ENCODE peak calls at places on chromosomes 13 and 19, in nine cellular contexts. S is amygdala, X is iris pigment epithelial cell, K is Daoy, T is A172, M is glutamatergic neuron, P is caudate nucleus, B is AG04449, U is fibroblast of lung. E is an unnamed sample.

GRCh38 chr19:9883231-9883758 is 48.2 kb downstream of the PIN1 start:
- DNase-seq in M (peak), T (no peak), U (no peak), X (no peak), P (no peak), K (peak), B (no peak), S (no peak), E (peak)

GRCh38 chr13:29924482-29924884 is 74.1 kb upstream of the UBL3 start:
- DNase-seq in X (peak), B (no peak), K (peak), U (peak), S (no peak), M (no peak), T (peak), P (no peak), E (no peak)

GRCh38 chr19:391199-391557 is 17.8 kb downstream of the C2CD4C start:
- DNase-seq in S (no peak), K (no peak), M (no peak), B (no peak), X (no peak), T (no peak), U (no peak), P (no peak), E (no peak)

GRCh38 chr13:20990910-20991525 is 70.4 kb downstream of the LATS2 start:
- DNase-seq in T (no peak), U (no peak), X (no peak), S (no peak), P (no peak), B (no peak), K (no peak), M (no peak), E (no peak)

GRCh38 chr19:40511487-40511886 is 44.7 kb downstream of the SPTBN4 start:
- DNase-seq in P (no peak), B (no peak), S (no peak), M (no peak), X (no peak), U (no peak), K (no peak), T (no peak), E (no peak)

GRCh38 chr19:56720281-56720680 is 48.7 kb upstream of the ZNF835 start:
- DNase-seq in S (no peak), M (peak), K (peak), U (no peak), X (no peak), P (no peak), T (no peak), B (no peak), E (peak)

GRCh38 chr19:18852634-18853033 is 20.9 kb downstream of the UPF1 start:
- DNase-seq in U (no peak), T (no peak), K (no peak), S (no peak), X (no peak), M (no peak), P (no peak), B (no peak), E (no peak)

GRCh38 chr19:50889638-50890037 is 16.4 kb downstream of the KLK2 start:
- DNase-seq in P (no peak), U (no peak), S (no peak), B (no peak), X (no peak), T (no peak), K (no peak), M (no peak), E (no peak)

GRCh38 chr13:29763426-29764180 is 86.8 kb downstream of the UBL3 start:
- DNase-seq in X (no peak), K (no peak), U (no peak), B (no peak), P (no peak), M (no peak), T (no peak), S (no peak), E (no peak)

GRCh38 chr19:50050406-50051223 is 24.8 kb downstream of the ZNF473 start:
- DNase-seq in B (no peak), P (peak), S (no peak), K (peak), U (peak), T (peak), X (peak), M (peak), E (peak)

GRCh38 chr13:74443623-74444022 is 309.4 kb upstream of the KLF12 start:
- DNase-seq in M (no peak), P (no peak), U (peak), S (no peak), K (peak), T (peak), B (peak), X (peak), E (no peak)

GRCh38 chr19:50563597-50563996 is 4.6 kb downstream of the LRRC4B start:
- DNase-seq in T (no peak), B (no peak), U (no peak), K (no peak), X (no peak), M (no peak), P (no peak), S (no peak), E (no peak)

GRCh38 chr19:56476671-56477428 is at the start of gene ZNF667:
- DNase-seq in M (no peak), U (peak), S (no peak), B (peak), K (peak), X (peak), P (peak), T (peak), E (no peak)

GRCh38 chr19:42831221-42832019 is 48.1 kb downstream of the PSG1 start:
- DNase-seq in T (peak), K (no peak), P (no peak), S (no peak), X (peak), M (no peak), B (no peak), U (no peak), E (no peak)

GRCh38 chr19:7083076-7083956 is 13.8 kb downstream of the ZNF557 start:
- DNase-seq in K (no peak), T (peak), P (no peak), X (peak), M (no peak), S (no peak), B (no peak), U (peak), E (no peak)

GRCh38 chr19:5103061-5103701 is 134.3 kb downstream of the KDM4B start:
- DNase-seq in T (no peak), S (no peak), K (no peak), M (no peak), B (no peak), X (peak), P (no peak), U (peak), E (peak)

GRCh38 chr19:18160792-18161690 is 8.1 kb downstream of the PIK3R2 start:
- DNase-seq in K (peak), B (no peak), M (peak), X (peak), P (peak), S (no peak), U (peak), T (peak), E (peak)

GRCh38 chr13:31880849-31881494 is 141.6 kb downstream of the RXFP2 start:
- DNase-seq in B (no peak), T (no peak), S (no peak), K (no peak), U (no peak), M (no peak), P (no peak), X (peak), E (no peak)

E was measured in posterior cingulate gyrus.